ENCODE peak calls at places on chromosomes 1 and 21, in seven cellular contexts. One of them, this sample, is unnamed.

GRCh38 chr1:42975038-42975437 is 16.4 kb upstream of the SLC2A1 start:
- DNase-seq in AG10803: no peak
- DNase-seq in pancreas: no peak
- DNase-seq in progenitor cell of endocrine pancreas: no peak
- DNase-seq in HFF-Myc: no peak
- DNase-seq in spleen: peak; percentile 14
- DNase-seq in cardiac muscle cell: no peak
- DNase-seq in this sample: no peak

GRCh38 chr21:33849839-33850238 is 65.8 kb downstream of the ATP5PO start:
- DNase-seq in AG10803: peak; percentile 55
- DNase-seq in pancreas: no peak
- DNase-seq in progenitor cell of endocrine pancreas: no peak
- DNase-seq in HFF-Myc: no peak
- DNase-seq in spleen: no peak
- DNase-seq in cardiac muscle cell: no peak
- DNase-seq in this sample: no peak

GRCh38 chr1:154970631-154971340 is at the start of gene SHC1:
- DNase-seq in AG10803: peak; percentile 92
- DNase-seq in pancreas: peak; percentile 81
- DNase-seq in progenitor cell of endocrine pancreas: peak; percentile 57
- DNase-seq in HFF-Myc: peak; percentile 84
- DNase-seq in spleen: peak; percentile 92
- DNase-seq in cardiac muscle cell: peak; percentile 97
- DNase-seq in this sample: peak; percentile 84

GRCh38 chr21:45874716-45875415 is 106.7 kb upstream of the COL6A1 start:
- DNase-seq in AG10803: peak; percentile 94
- DNase-seq in pancreas: peak; percentile 47
- DNase-seq in progenitor cell of endocrine pancreas: no peak
- DNase-seq in HFF-Myc: peak; percentile 83
- DNase-seq in spleen: peak; percentile 56
- DNase-seq in cardiac muscle cell: peak; percentile 97
- DNase-seq in this sample: no peak

GRCh38 chr1:228062812-228063211 is 19.7 kb upstream of the ARF1 start:
- DNase-seq in AG10803: no peak
- DNase-seq in pancreas: no peak
- DNase-seq in progenitor cell of endocrine pancreas: no peak
- DNase-seq in HFF-Myc: no peak
- DNase-seq in spleen: peak; percentile 51
- DNase-seq in cardiac muscle cell: no peak
- DNase-seq in this sample: no peak

GRCh38 chr1:214464303-214465287 is 86.8 kb downstream of the PTPN14 start:
- DNase-seq in AG10803: no peak
- DNase-seq in pancreas: no peak
- DNase-seq in progenitor cell of endocrine pancreas: no peak
- DNase-seq in HFF-Myc: no peak
- DNase-seq in spleen: no peak
- DNase-seq in cardiac muscle cell: no peak
- DNase-seq in this sample: no peak

GRCh38 chr1:98059616-98060015 is 138.8 kb upstream of the DPYD start:
- DNase-seq in AG10803: no peak
- DNase-seq in pancreas: no peak
- DNase-seq in progenitor cell of endocrine pancreas: no peak
- DNase-seq in HFF-Myc: no peak
- DNase-seq in spleen: no peak
- DNase-seq in cardiac muscle cell: no peak
- DNase-seq in this sample: no peak

GRCh38 chr1:173409613-173410012 is 67.5 kb upstream of the PRDX6 start:
- DNase-seq in AG10803: peak; percentile 90
- DNase-seq in pancreas: no peak
- DNase-seq in progenitor cell of endocrine pancreas: no peak
- DNase-seq in HFF-Myc: no peak
- DNase-seq in spleen: peak; percentile 83
- DNase-seq in cardiac muscle cell: peak; percentile 97
- DNase-seq in this sample: no peak

GRCh38 chr1:53390261-53390660 is 62.4 kb upstream of the LRP8 start:
- DNase-seq in AG10803: no peak
- DNase-seq in pancreas: no peak
- DNase-seq in progenitor cell of endocrine pancreas: no peak
- DNase-seq in HFF-Myc: no peak
- DNase-seq in spleen: peak; percentile 67
- DNase-seq in cardiac muscle cell: no peak
- DNase-seq in this sample: no peak

GRCh38 chr1:20343149-20343936 is 52.7 kb downstream of the VWA5B1 start:
- DNase-seq in AG10803: no peak
- DNase-seq in pancreas: no peak
- DNase-seq in progenitor cell of endocrine pancreas: no peak
- DNase-seq in HFF-Myc: no peak
- DNase-seq in spleen: peak; percentile 74
- DNase-seq in cardiac muscle cell: no peak
- DNase-seq in this sample: peak; percentile 73

GRCh38 chr1:245673920-245674414 is 519.2 kb downstream of the KIF26B start:
- DNase-seq in AG10803: peak; percentile 28
- DNase-seq in pancreas: no peak
- DNase-seq in progenitor cell of endocrine pancreas: no peak
- DNase-seq in HFF-Myc: no peak
- DNase-seq in spleen: no peak
- DNase-seq in cardiac muscle cell: peak; percentile 22
- DNase-seq in this sample: no peak

GRCh38 chr1:232954594-232955365 is 4.4 kb downstream of the NTPCR start:
- DNase-seq in AG10803: peak; percentile 6
- DNase-seq in pancreas: no peak
- DNase-seq in progenitor cell of endocrine pancreas: no peak
- DNase-seq in HFF-Myc: no peak
- DNase-seq in spleen: no peak
- DNase-seq in cardiac muscle cell: peak; percentile 32
- DNase-seq in this sample: no peak

GRCh38 chr1:85450832-85451231 is 14.1 kb downstream of the DDAH1 start:
- DNase-seq in AG10803: no peak
- DNase-seq in pancreas: no peak
- DNase-seq in progenitor cell of endocrine pancreas: no peak
- DNase-seq in HFF-Myc: no peak
- DNase-seq in spleen: no peak
- DNase-seq in cardiac muscle cell: no peak
- DNase-seq in this sample: no peak

GRCh38 chr1:241696815-241697639 is 44.9 kb downstream of the WDR64 start:
- DNase-seq in AG10803: no peak
- DNase-seq in pancreas: no peak
- DNase-seq in progenitor cell of endocrine pancreas: no peak
- DNase-seq in HFF-Myc: no peak
- DNase-seq in spleen: no peak
- DNase-seq in cardiac muscle cell: no peak
- DNase-seq in this sample: no peak

GRCh38 chr1:100543640-100544039 is 5.7 kb downstream of the GPR88 start:
- DNase-seq in AG10803: no peak
- DNase-seq in pancreas: no peak
- DNase-seq in progenitor cell of endocrine pancreas: no peak
- DNase-seq in HFF-Myc: no peak
- DNase-seq in spleen: no peak
- DNase-seq in cardiac muscle cell: no peak
- DNase-seq in this sample: peak; percentile 44

GRCh38 chr21:35316933-35317332 is 267.8 kb upstream of the RUNX1 start:
- DNase-seq in AG10803: no peak
- DNase-seq in pancreas: no peak
- DNase-seq in progenitor cell of endocrine pancreas: no peak
- DNase-seq in HFF-Myc: no peak
- DNase-seq in spleen: no peak
- DNase-seq in cardiac muscle cell: peak; percentile 87
- DNase-seq in this sample: no peak

GRCh38 chr1:67441183-67441582 is 11.0 kb upstream of the SERBP1 start:
- DNase-seq in AG10803: peak; percentile 38
- DNase-seq in pancreas: peak; percentile 66
- DNase-seq in progenitor cell of endocrine pancreas: no peak
- DNase-seq in HFF-Myc: no peak
- DNase-seq in spleen: no peak
- DNase-seq in cardiac muscle cell: peak; percentile 70
- DNase-seq in this sample: no peak

GRCh38 chr1:111903148-111903857 is 86.2 kb downstream of the KCND3 start:
- DNase-seq in AG10803: no peak
- DNase-seq in pancreas: no peak
- DNase-seq in progenitor cell of endocrine pancreas: no peak
- DNase-seq in HFF-Myc: no peak
- DNase-seq in spleen: no peak
- DNase-seq in cardiac muscle cell: no peak
- DNase-seq in this sample: no peak

DNA sequence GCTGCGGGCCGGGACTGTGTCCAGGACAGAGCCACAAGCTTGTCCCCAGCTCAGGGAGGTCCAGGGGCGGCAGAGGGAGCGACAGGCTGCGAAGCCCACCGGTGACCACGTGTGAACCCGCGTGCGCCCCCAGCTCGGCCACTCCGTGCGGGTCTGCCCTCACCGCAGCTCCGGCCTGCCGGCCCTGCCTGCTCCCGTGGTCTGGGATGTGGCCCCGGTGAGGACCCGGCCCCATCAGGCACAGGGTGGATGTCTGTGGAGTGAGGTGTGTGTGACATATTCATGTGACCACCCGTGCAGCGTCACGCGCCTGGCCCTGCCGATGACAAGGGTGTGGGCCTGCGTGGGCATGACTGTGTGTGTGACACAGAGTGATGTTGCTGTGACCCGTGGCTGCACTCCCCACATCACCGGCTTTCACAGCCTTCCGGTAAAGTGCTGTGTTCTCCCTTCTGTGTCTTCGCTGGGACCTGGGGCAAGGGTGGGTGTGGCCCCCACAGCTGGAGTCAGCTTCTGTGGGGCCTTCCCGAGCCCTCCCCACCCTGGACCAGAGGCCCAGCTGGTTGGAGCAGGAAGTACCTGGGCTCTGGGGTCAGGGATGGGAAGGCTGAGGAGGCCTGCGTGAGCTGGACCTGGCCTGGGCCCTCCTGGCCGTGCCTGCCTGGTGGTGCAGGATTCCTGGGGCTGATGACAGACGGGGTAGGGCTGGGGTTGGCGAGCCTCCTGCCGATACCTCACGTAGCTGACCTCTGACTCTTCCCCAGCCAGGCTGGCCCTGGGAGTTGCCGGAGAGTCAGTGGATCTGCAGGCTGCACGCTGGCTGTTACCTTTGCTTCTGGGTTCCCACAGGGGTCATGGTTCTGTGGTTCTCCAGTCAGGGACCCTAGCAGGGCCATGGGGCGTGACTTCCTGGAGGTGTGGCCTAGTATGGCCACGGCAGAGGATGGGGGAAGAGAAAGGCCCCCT is 4.1 kb downstream of the RNF223 start:
- DNase-seq in AG10803: no peak
- DNase-seq in pancreas: no peak
- DNase-seq in progenitor cell of endocrine pancreas: no peak
- DNase-seq in HFF-Myc: no peak
- DNase-seq in spleen: peak; percentile 89
- DNase-seq in cardiac muscle cell: no peak
- DNase-seq in this sample: no peak
- TF ChIP-seq CTCF in AG10803: no peak
- TF ChIP-seq CTCF in pancreas: no peak
- TF ChIP-seq CTCF in progenitor cell of endocrine pancreas: no peak
- TF ChIP-seq CTCF in HFF-Myc: no peak
- TF ChIP-seq CTCF in spleen: no peak
- TF ChIP-seq CTCF in cardiac muscle cell: no peak
- TF ChIP-seq CTCF in this sample: no peak

DNA sequence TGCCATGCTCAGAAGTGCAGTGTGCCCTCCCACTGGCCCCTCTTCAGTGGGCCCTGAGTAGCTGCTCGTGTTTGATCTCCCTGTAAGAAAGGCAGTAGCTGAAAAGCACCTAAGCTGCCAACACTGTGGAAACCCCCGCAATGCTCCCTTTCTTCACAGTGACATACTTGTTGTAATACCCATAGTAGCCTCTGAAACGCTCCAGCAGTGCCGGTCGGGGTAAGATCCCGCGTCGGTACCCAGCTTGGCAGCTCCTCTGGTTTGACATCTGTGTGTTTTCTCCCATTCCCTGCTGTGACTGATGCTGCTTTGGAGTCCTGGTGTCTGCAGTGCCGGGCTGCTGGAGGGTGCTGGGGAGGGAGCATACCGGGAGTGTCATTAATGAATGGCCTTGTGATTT is 3.6 kb downstream of the CHAF1B start:
- DNase-seq in AG10803: peak; percentile 51
- DNase-seq in pancreas: no peak
- DNase-seq in progenitor cell of endocrine pancreas: no peak
- DNase-seq in HFF-Myc: no peak
- DNase-seq in spleen: no peak
- DNase-seq in cardiac muscle cell: peak; percentile 53
- DNase-seq in this sample: peak; percentile 22
- TF ChIP-seq CTCF in AG10803: peak; percentile 41
- TF ChIP-seq CTCF in pancreas: no peak
- TF ChIP-seq CTCF in progenitor cell of endocrine pancreas: peak; percentile 40
- TF ChIP-seq CTCF in HFF-Myc: no peak
- TF ChIP-seq CTCF in spleen: no peak
- TF ChIP-seq CTCF in cardiac muscle cell: peak; percentile 13
- TF ChIP-seq CTCF in this sample: no peak

GRCh38 chr1:23344111-23344986 is at the start of gene HNRNPR:
- DNase-seq in AG10803: peak; percentile 100
- DNase-seq in pancreas: peak; percentile 98
- DNase-seq in progenitor cell of endocrine pancreas: peak; percentile 99
- DNase-seq in HFF-Myc: peak; percentile 100
- DNase-seq in spleen: peak; percentile 100
- DNase-seq in cardiac muscle cell: peak; percentile 100
- DNase-seq in this sample: peak; percentile 100
- TF ChIP-seq CTCF in AG10803: no peak
- TF ChIP-seq CTCF in pancreas: no peak
- TF ChIP-seq CTCF in progenitor cell of endocrine pancreas: no peak
- TF ChIP-seq CTCF in HFF-Myc: no peak
- TF ChIP-seq CTCF in spleen: peak; percentile 14
- TF ChIP-seq CTCF in cardiac muscle cell: no peak
- TF ChIP-seq CTCF in this sample: no peak

GRCh38 chr1:23481026-23481597 is 2.9 kb downstream of the ASAP3 start:
- DNase-seq in AG10803: no peak
- DNase-seq in pancreas: no peak
- DNase-seq in progenitor cell of endocrine pancreas: no peak
- DNase-seq in HFF-Myc: no peak
- DNase-seq in spleen: no peak
- DNase-seq in cardiac muscle cell: no peak
- DNase-seq in this sample: no peak

GRCh38 chr1:23485002-23485332 is 988 bp upstream of the ASAP3 start:
- DNase-seq in AG10803: no peak
- DNase-seq in pancreas: no peak
- DNase-seq in progenitor cell of endocrine pancreas: no peak
- DNase-seq in HFF-Myc: no peak
- DNase-seq in spleen: no peak
- DNase-seq in cardiac muscle cell: no peak
- DNase-seq in this sample: no peak

GRCh38 chr1:23481904-23482303 is 2.1 kb downstream of the ASAP3 start:
- DNase-seq in AG10803: no peak
- DNase-seq in pancreas: no peak
- DNase-seq in progenitor cell of endocrine pancreas: no peak
- DNase-seq in HFF-Myc: no peak
- DNase-seq in spleen: no peak
- DNase-seq in cardiac muscle cell: no peak
- DNase-seq in this sample: no peak

GRCh38 chr1:23484253-23485001 is 448 bp upstream of the ASAP3 start:
- DNase-seq in AG10803: peak; percentile 93
- DNase-seq in pancreas: peak; percentile 93
- DNase-seq in progenitor cell of endocrine pancreas: peak; percentile 94
- DNase-seq in HFF-Myc: peak; percentile 72
- DNase-seq in spleen: peak; percentile 95
- DNase-seq in cardiac muscle cell: peak; percentile 97
- DNase-seq in this sample: peak; percentile 92

GRCh38 chr1:23483327-23484252 is at the start of gene ASAP3:
- DNase-seq in AG10803: peak; percentile 56
- DNase-seq in pancreas: peak; percentile 72
- DNase-seq in progenitor cell of endocrine pancreas: peak; percentile 40
- DNase-seq in HFF-Myc: no peak
- DNase-seq in spleen: no peak
- DNase-seq in cardiac muscle cell: peak; percentile 76
- DNase-seq in this sample: no peak
- TF ChIP-seq CTCF in AG10803: peak; percentile 26
- TF ChIP-seq CTCF in pancreas: no peak
- TF ChIP-seq CTCF in progenitor cell of endocrine pancreas: peak; percentile 38
- TF ChIP-seq CTCF in HFF-Myc: no peak
- TF ChIP-seq CTCF in spleen: peak; percentile 6
- TF ChIP-seq CTCF in cardiac muscle cell: peak; percentile 8
- TF ChIP-seq CTCF in this sample: peak; percentile 4